ENCODE peak calls at places on chromosomes 6 and 20, in five cellular contexts. I is effector memory CD4-positive, alpha-beta T cell; D is GM06990; B is tibial nerve; R is transverse colon. Y is an unnamed sample. For H3K36me3, the result is how much of the 10 kb centered on the place peaks cover.

GRCh38 chr20:4973330-4974097 is 27.8 kb downstream of the SLC23A2 start:
- DNase-seq in R (peak), B (peak), D (peak), I (no peak), Y (peak)

GRCh38 chr6:156359912-156360311 is 417.3 kb upstream of the ARID1B start:
- DNase-seq in I (no peak), D (no peak), B (no peak), R (no peak), Y (no peak)

GRCh38 chr20:41224281-41224680 is 86.9 kb downstream of the PLCG1 start:
- DNase-seq in D (no peak), R (no peak), B (no peak), I (no peak), Y (no peak)

GRCh38 chr6:56399672-56400263 is 152.4 kb upstream of the COL21A1 start:
- DNase-seq in B (no peak), R (no peak), I (no peak), D (no peak), Y (no peak)

GRCh38 chr6:105740946-105741605 is 338.2 kb upstream of the PREP start:
- DNase-seq in I (no peak), R (no peak), D (no peak), B (no peak), Y (no peak)

GRCh38 chr20:35621560-35621946 is 5.9 kb downstream of the SPAG4 start:
- DNase-seq in R (no peak), B (no peak), D (no peak), I (no peak), Y (no peak)

GRCh38 chr6:35635601-35636597 is 52.8 kb downstream of the FKBP5 start:
- DNase-seq in D (no peak), R (no peak), B (no peak), I (no peak), Y (no peak)

GRCh38 chr6:132362318-132363185 is 38.7 kb downstream of the MOXD1 start:
- DNase-seq in I (no peak), B (no peak), D (no peak), R (no peak), Y (no peak)

GRCh38 chr6:4180653-4181255 is 45.4 kb upstream of the ECI2 start:
- DNase-seq in I (no peak), R (no peak), D (no peak), B (no peak), Y (no peak)

GRCh38 chr20:35312348-35312747 is 20.1 kb upstream of the FAM83C start:
- DNase-seq in I (no peak), D (no peak), R (no peak), B (no peak), Y (no peak)

GRCh38 chr20:52799130-52799529 is 173.0 kb upstream of the TSHZ2 start:
- DNase-seq in I (no peak), B (no peak), D (no peak), R (no peak), Y (no peak)

GRCh38 chr20:17835240-17835940 is 133.2 kb downstream of the SNX5 start:
- DNase-seq in D (no peak), B (peak), I (no peak), R (peak), Y (no peak)

GRCh38 chr20:45940053-45940452 is 5.6 kb downstream of the PCIF1 start:
- DNase-seq in I (no peak), B (no peak), D (no peak), R (no peak), Y (no peak)

GRCh38 chr6:162713926-162714759 is 13.4 kb downstream of the PRKN start:
- DNase-seq in B (no peak), R (no peak), D (no peak), I (no peak), Y (no peak)

GRCh38 chr6:106547961-106548453 is 81.3 kb downstream of the RTN4IP1 start:
- DNase-seq in B (no peak), I (peak), R (no peak), D (no peak), Y (no peak)

GRCh38 chr6:22363166-22363965 is 66.5 kb upstream of the PRL start:
- DNase-seq in B (no peak), I (no peak), D (peak), R (no peak), Y (no peak)

GRCh38 chr6:49950415-49950751 is 13.6 kb downstream of the DEFB114 start:
- DNase-seq in I (no peak), D (no peak), R (no peak), B (no peak), Y (no peak)

GRCh38 chr6:35489995-35490791 is 6.7 kb downstream of the TEAD3 start:
- DNase-seq in I (no peak), R (peak), D (no peak), B (peak), Y (no peak)

GRCh38 chr6:33427585-33428218 is 7.8 kb downstream of the SYNGAP1 start:
- DNase-seq in D (no peak), I (peak), B (peak), R (peak), Y (peak)

GRCh38 chr6:41488064-41488391 is 58.2 kb upstream of the FOXP4 start:
- DNase-seq in B (no peak), D (no peak), I (no peak), R (no peak), Y (no peak)
- H3K36me3 ChIP-seq in B (under half), D (under half), I (under half), R (under half), Y (under half)

GRCh38 chr6:53095716-53096115 is 30.5 kb downstream of the FBXO9 start:
- DNase-seq in I (no peak), R (no peak), B (no peak), D (no peak), Y (no peak)
- H3K36me3 ChIP-seq in I (half or more), R (half or more), B (under half), D (under half), Y (under half)

DNA sequence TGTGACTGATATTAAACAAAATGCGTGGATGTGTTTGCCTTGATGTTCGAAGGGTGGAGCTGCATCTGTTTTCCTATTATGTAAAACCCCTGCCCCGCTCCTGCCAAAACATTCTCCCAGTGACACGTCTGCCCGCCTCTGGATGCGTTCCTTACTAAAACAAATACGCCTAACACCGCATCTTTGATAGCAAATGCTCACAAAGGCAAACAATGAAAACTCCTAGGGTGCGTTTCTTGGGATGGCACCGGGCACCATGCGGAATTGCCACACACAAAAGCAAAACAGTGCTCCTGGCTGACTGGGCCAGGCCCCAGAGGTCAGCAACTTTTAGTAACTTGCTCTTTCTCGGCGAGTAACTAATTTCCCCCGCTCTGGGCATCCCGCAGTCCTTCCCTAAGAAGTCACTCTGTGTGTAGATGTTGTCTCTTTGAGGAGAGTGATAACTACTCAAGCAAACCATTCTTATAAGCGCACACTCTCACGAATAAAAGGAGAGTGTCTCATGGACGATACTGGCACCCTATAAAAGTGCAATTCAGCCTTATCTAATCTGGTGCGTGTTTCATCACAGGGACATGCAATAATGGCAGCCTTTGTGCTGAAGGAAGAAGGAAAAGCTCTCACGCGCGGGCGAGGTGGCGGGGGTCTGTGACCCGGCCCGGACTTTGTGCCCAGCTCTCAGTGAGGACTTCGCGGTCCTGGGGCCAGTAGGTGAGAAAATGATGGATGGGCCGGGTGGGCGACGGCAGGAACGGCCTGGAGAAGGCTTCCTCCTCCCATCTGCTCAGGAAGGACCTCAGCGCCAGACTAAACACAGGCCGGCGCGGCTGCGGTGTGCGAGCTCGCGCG is 8.7 kb upstream of the FOXC1 start:
- DNase-seq in R (no peak), B (no peak), I (no peak), D (no peak), Y (no peak)
- H3K36me3 ChIP-seq in R (under half), B (under half), I (under half), D (under half), Y (under half)

DNA sequence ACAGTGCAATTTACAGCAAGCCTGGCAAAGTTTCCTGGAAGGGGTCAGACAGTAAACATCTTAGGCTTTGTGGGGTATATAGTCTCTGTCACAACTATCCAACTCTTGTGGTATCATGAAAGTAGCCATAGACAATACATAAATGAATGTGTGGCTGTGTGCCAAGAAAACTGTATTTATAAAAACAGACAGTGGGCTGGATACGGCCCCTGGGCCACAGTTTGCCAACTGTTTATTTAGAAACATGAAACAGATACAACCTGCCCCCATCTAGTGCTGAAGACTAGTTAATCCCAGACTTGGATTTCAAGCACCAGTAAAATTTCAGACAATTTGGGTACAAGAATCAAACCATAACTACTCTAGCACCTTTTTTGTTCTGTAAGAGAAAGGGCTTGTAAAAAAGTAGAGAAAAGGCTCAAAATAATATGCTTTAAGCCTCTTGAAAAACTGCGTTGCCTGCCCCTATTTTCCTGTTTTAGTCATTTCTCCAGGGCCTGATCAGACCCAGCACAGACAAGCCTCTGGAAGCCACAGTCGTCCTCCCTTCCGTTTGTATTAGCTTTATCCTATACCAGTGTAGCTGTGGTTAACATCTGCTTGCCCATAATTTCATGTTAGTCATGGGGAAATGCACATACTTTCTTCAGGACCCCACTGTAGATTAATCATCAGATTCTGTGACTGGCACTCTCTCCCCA is 30.8 kb downstream of the JAG1 start:
- DNase-seq in R (no peak), B (no peak), I (no peak), D (no peak), Y (no peak)
- H3K36me3 ChIP-seq in R (half or more), B (under half), I (under half), D (under half), Y (under half)

DNA sequence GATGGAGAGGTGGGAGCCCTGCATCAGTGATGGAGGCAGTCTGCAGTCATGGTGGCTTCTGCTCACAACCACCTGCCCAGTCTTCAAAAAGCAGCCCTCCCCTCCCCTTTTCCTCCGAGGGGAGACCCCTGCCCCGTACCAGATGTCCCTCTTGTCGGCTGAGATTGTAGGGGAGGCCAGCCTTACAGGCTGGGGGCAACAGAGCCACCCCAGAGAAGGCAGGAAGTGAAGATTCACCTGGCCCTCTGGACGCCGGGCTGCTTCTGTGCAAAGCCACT is 4.5 kb downstream of the TNFRSF6B start:
- DNase-seq in I (no peak), D (no peak), B (no peak), R (no peak), Y (no peak)
- H3K36me3 ChIP-seq in I (under half), D (under half), B (under half), R (under half), Y (under half)

GRCh38 chr20:61569836-61570235 is 317.8 kb downstream of the CDH4 start:
- DNase-seq in R (no peak), I (no peak), B (no peak), D (no peak), Y (no peak)
- H3K36me3 ChIP-seq in R (under half), I (under half), B (under half), D (under half), Y (under half)

GRCh38 chr6:112356994-112357393 is 9.9 kb downstream of the RFPL4B start:
- DNase-seq in D (no peak), I (no peak), B (no peak), R (no peak), Y (no peak)
- H3K36me3 ChIP-seq in D (under half), I (under half), B (under half), R (under half), Y (under half)

GRCh38 chr6:23494367-23494766 is 631.6 kb upstream of the NRSN1 start:
- DNase-seq in B (no peak), R (no peak), I (no peak), D (no peak), Y (no peak)
- H3K36me3 ChIP-seq in B (under half), R (under half), I (under half), D (under half), Y (under half)

DNA sequence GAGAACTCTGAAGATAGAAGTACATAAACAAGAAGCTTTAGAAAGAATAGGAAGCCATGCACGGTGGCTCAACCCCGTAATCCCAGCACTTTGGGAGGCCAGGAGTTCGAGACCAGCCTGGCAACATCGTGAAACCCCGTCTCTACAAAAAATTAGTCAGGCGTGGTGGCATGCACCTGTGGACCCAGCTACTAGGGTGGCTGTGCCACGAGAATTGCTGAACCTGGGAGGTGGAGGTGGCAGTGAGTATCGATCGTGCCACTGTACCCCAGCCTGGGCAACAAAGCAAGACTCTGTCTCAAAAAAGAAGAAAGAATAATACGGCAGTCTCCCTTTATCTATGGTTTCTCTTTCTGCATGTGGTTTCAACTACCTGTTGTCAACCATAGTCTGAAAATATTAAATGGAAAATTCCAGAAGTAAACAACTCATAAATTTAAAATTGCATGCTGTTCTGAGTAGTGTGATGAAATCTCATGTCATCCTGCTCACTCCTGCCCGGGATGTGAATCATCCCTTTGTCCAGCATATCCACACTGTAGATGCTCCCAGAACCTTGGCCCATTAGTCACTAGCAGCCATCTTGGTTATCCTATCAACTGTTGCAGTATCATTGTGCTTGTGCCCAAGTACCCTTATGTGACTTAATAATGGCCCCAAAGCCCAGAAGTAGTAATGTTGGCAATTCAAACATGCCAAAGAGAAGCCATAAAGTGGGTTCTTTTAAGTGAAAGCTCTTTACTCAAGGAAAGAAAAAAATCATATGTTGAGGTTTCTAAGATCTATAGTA is 22.1 kb downstream of the DEK start:
- DNase-seq in I (no peak), R (no peak), D (no peak), B (no peak), Y (no peak)
- H3K36me3 ChIP-seq in I (under half), R (under half), D (under half), B (under half), Y (under half)

DNA sequence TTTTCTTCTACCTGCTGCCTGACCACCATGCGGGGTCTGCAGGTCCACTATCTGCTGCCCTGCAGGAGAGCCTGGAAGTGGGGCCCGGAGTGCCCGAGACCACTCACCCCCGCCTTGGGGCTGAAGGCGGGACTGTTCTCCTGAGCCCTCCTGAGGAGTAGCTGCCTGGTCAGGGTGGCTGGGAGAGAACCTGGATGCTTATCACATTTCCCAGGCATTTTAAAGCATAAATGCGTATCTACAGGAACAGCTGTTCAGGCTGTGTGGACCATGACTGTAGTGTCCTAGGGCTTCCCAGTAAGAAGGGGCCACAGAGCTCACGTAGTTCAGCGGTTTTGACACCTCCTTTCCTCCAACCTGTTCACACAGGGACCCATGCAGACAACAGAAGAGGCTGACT is 123.3 kb downstream of the AGPAT4 start:
- DNase-seq in B (no peak), R (no peak), I (no peak), D (no peak), Y (no peak)
- H3K36me3 ChIP-seq in B (under half), R (under half), I (under half), D (under half), Y (under half)

Y was measured in naive thymus-derived CD4-positive, alpha-beta T cell.